ENCODE peak calls at places on chromosome 14, in four cellular contexts. One of them, this sample, is unnamed.

GRCh38 chr14:41605550-41606248 is 977 bp upstream of the LRFN5 start:
- DNase-seq in H1: peak
- DNase-seq in mesenchymal stem cell: peak
- DNase-seq in H9: peak
- DNase-seq in this sample: peak

GRCh38 chr14:89507521-89507920 is 90.5 kb upstream of the FOXN3 start:
- DNase-seq in H1: no peak
- DNase-seq in mesenchymal stem cell: peak
- DNase-seq in H9: no peak
- DNase-seq in this sample: peak

GRCh38 chr14:37899365-37899764 is 303.9 kb downstream of the TTC6 start:
- DNase-seq in H1: no peak
- DNase-seq in mesenchymal stem cell: no peak
- DNase-seq in H9: no peak
- DNase-seq in this sample: no peak

GRCh38 chr14:96253140-96253539 is 2.9 kb upstream of the BDKRB1 start:
- DNase-seq in H1: no peak
- DNase-seq in mesenchymal stem cell: peak
- DNase-seq in H9: peak
- DNase-seq in this sample: peak

GRCh38 chr14:100893228-100893601 is 10.3 kb downstream of the RTL1 start:
- DNase-seq in H1: no peak
- DNase-seq in mesenchymal stem cell: no peak
- DNase-seq in H9: peak
- DNase-seq in this sample: no peak

GRCh38 chr14:79417961-79418360 is 793.3 kb downstream of the DIO2 start:
- DNase-seq in H1: no peak
- DNase-seq in mesenchymal stem cell: no peak
- DNase-seq in H9: no peak
- DNase-seq in this sample: peak

GRCh38 chr14:76937181-76938091 is 91.1 kb downstream of the IRF2BPL start:
- DNase-seq in H1: no peak
- DNase-seq in mesenchymal stem cell: peak
- DNase-seq in H9: no peak
- DNase-seq in this sample: peak

GRCh38 chr14:28761438-28762289 is 4.9 kb upstream of the FOXG1 start:
- DNase-seq in H1: no peak
- DNase-seq in mesenchymal stem cell: no peak
- DNase-seq in H9: no peak
- DNase-seq in this sample: no peak

GRCh38 chr14:100530270-100531072 is 56.7 kb downstream of the BEGAIN start:
- DNase-seq in H1: no peak
- DNase-seq in mesenchymal stem cell: no peak
- DNase-seq in H9: no peak
- DNase-seq in this sample: no peak

GRCh38 chr14:86217523-86217922 is 687.6 kb downstream of the FLRT2 start:
- DNase-seq in H1: no peak
- DNase-seq in mesenchymal stem cell: no peak
- DNase-seq in H9: peak
- DNase-seq in this sample: no peak

GRCh38 chr14:70702154-70702553 is 60.4 kb downstream of the TTC9 start:
- DNase-seq in H1: no peak
- DNase-seq in mesenchymal stem cell: no peak
- DNase-seq in H9: no peak
- DNase-seq in this sample: no peak

GRCh38 chr14:24080142-24080530 is 8.8 kb downstream of the CPNE6 start:
- DNase-seq in H1: no peak
- DNase-seq in mesenchymal stem cell: no peak
- DNase-seq in H9: no peak
- DNase-seq in this sample: no peak

GRCh38 chr14:60654303-60654925 is 5.1 kb upstream of the SIX1 start:
- DNase-seq in H1: no peak
- DNase-seq in mesenchymal stem cell: no peak
- DNase-seq in H9: no peak
- DNase-seq in this sample: peak

GRCh38 chr14:64758025-64758521 is 53.8 kb downstream of the PLEKHG3 start:
- DNase-seq in H1: no peak
- DNase-seq in mesenchymal stem cell: peak
- DNase-seq in H9: no peak
- DNase-seq in this sample: peak

GRCh38 chr14:95515523-95516517 is 630 bp downstream of the SYNE3 start:
- DNase-seq in H1: peak
- DNase-seq in mesenchymal stem cell: peak
- DNase-seq in H9: peak
- DNase-seq in this sample: peak

GRCh38 chr14:73759183-73759713 is 45.1 kb upstream of the PNMA1 start:
- DNase-seq in H1: no peak
- DNase-seq in mesenchymal stem cell: peak
- DNase-seq in H9: no peak
- DNase-seq in this sample: peak

GRCh38 chr14:36505193-36505815 is 14.7 kb downstream of the NKX2-1 start:
- DNase-seq in H1: no peak
- DNase-seq in mesenchymal stem cell: no peak
- DNase-seq in H9: peak
- DNase-seq in this sample: no peak

DNA sequence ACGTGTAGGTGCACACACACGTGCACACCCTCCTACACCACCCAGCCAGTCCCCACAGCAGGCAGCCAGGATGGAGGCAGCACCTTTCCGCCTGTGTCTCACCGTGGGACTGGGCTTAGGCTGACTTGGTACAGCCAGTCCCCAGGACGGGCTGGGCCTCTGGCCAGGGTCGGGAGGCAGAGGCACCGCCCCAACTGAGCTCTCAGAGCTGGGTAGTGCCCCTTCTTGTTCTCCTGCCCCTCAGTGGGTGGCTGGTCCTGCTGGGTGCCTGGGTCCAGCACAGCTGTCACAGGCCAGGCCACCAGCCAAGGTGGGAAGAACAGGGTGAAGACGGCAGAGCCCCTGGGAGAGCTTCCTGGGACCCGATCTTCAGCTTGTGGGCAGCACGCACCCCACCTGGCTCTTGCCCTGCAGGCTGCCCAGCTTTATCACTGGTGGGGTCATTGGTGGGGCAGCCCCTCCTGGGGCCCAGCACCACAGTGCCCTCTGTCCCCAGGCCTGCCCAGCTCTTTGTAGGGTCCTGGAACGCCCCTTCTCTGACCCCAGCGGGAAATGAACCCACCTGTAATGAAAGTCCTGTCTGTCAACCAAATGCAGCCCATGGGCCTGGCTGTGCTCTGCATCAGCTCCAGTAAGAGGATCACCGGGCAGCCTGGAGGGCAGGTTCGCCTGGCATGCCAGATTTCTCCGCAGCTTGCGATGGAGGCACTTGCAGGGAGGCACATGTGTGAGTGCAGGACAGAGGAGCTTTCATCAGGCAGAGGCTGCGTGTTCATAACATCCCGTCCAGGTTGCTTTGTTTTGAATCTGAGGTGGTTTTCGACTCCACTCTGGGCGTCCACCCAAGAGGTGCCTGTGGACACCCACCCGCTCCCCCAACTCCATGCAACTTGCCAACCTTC is 14.7 kb downstream of the CDCA4 start:
- DNase-seq in H1: no peak
- DNase-seq in mesenchymal stem cell: no peak
- DNase-seq in H9: no peak
- DNase-seq in this sample: no peak
- H3K23ac ChIP-seq in H1: no peak
- H3K23ac ChIP-seq in mesenchymal stem cell: peak
- H3K23ac ChIP-seq in H9: no peak
- H3K23ac ChIP-seq in this sample: no peak

GRCh38 chr14:58297762-58298476 is 436 bp upstream of the ARID4A start:
- DNase-seq in H1: peak
- DNase-seq in mesenchymal stem cell: peak
- DNase-seq in H9: peak
- DNase-seq in this sample: peak

GRCh38 chr14:58299665-58300202 is 1.4 kb downstream of the ARID4A start:
- DNase-seq in H1: no peak
- DNase-seq in mesenchymal stem cell: peak
- DNase-seq in H9: no peak
- DNase-seq in this sample: no peak

GRCh38 chr14:58297412-58297761 is 968 bp upstream of the ARID4A start:
- DNase-seq in H1: no peak
- DNase-seq in mesenchymal stem cell: peak
- DNase-seq in H9: no peak
- DNase-seq in this sample: no peak

GRCh38 chr14:58298880-58299664 is 717 bp downstream of the ARID4A start:
- DNase-seq in H1: peak
- DNase-seq in mesenchymal stem cell: no peak
- DNase-seq in H9: peak
- DNase-seq in this sample: no peak

GRCh38 chr14:58298477-58298879 is at the start of gene ARID4A:
- DNase-seq in H1: peak
- DNase-seq in mesenchymal stem cell: no peak
- DNase-seq in H9: no peak
- DNase-seq in this sample: no peak
- H3K23ac ChIP-seq in H1: no peak
- H3K23ac ChIP-seq in mesenchymal stem cell: peak
- H3K23ac ChIP-seq in H9: no peak
- H3K23ac ChIP-seq in this sample: peak

GRCh38 chr14:67674139-67674479 is 323 bp downstream of the VTI1B start:
- DNase-seq in H1: peak
- DNase-seq in mesenchymal stem cell: peak
- DNase-seq in H9: peak
- DNase-seq in this sample: peak
- H3K23ac ChIP-seq in H1: no peak
- H3K23ac ChIP-seq in mesenchymal stem cell: peak
- H3K23ac ChIP-seq in H9: no peak
- H3K23ac ChIP-seq in this sample: no peak

GRCh38 chr14:103624860-103625259 is 4.2 kb upstream of the KLC1 start:
- DNase-seq in H1: no peak
- DNase-seq in mesenchymal stem cell: peak
- DNase-seq in H9: peak
- DNase-seq in this sample: peak
- H3K23ac ChIP-seq in H1: no peak
- H3K23ac ChIP-seq in mesenchymal stem cell: peak
- H3K23ac ChIP-seq in H9: no peak
- H3K23ac ChIP-seq in this sample: no peak

GRCh38 chr14:21093018-21093417 is 5.4 kb downstream of the ZNF219 start:
- DNase-seq in H1: no peak
- DNase-seq in mesenchymal stem cell: no peak
- DNase-seq in H9: no peak
- DNase-seq in this sample: no peak
- H3K23ac ChIP-seq in H1: no peak
- H3K23ac ChIP-seq in mesenchymal stem cell: no peak
- H3K23ac ChIP-seq in H9: no peak
- H3K23ac ChIP-seq in this sample: no peak

DNA sequence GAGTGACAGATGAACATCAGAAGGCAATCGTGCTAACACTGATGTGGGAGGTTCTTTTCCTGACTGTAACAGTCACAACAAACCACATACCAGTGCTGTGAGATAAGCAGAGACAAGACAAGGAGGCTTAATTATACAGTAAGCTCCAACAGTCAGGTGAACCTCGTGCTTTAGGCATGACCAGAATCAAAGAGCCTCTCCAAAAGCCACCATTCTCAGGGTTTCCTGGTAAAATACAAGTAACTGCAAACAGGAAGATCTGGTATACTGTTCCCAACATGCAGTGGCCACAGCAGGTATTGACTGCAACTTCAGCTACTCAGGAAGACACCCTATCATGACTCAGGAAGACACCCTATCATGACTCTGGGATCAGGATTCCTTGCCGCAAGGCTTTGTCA is 47.3 kb upstream of the GTF2A1 start:
- DNase-seq in H1: no peak
- DNase-seq in mesenchymal stem cell: peak
- DNase-seq in H9: no peak
- DNase-seq in this sample: peak
- H3K23ac ChIP-seq in H1: no peak
- H3K23ac ChIP-seq in mesenchymal stem cell: no peak
- H3K23ac ChIP-seq in H9: no peak
- H3K23ac ChIP-seq in this sample: no peak

DNA sequence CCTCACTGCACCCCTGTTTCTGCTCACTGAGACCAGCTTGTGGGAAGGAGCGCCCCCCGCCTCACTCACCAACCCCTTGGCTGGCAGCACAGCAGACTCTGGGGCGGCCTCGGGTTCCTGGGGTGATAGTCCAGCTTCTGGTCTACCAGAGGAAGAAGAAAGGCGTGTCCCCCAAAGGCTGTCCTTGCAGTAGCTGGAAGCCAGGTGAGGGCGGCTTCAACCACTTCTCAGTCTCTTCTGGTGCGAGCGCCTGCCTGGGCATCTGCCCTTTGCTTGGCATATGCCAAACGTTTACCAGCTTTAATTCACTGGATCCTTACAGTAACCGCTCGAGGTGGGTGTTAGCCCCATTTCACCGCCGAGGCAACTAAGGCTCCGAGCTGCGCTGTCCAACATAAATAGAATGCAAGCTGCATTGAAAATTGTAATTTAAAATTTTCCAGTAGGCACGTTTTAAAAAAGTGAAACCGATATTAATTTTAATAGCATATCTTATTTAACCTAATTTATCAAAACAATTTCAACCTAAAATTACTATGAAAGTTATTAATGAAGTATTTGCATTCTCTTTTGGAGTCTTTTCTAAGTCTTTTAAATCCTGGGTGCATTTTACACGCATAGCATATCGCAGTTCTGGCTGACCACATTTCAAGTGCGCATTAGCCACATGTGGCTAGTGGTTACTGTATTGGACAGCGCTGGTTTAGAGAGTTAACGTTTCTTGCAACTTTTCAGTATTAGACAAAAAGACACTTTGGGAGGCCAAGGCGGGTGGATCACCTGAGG is 872 bp downstream of the FAM177A1 start:
- DNase-seq in H1: no peak
- DNase-seq in mesenchymal stem cell: peak
- DNase-seq in H9: no peak
- DNase-seq in this sample: peak
- H3K23ac ChIP-seq in H1: no peak
- H3K23ac ChIP-seq in mesenchymal stem cell: peak
- H3K23ac ChIP-seq in H9: no peak
- H3K23ac ChIP-seq in this sample: peak

DNA sequence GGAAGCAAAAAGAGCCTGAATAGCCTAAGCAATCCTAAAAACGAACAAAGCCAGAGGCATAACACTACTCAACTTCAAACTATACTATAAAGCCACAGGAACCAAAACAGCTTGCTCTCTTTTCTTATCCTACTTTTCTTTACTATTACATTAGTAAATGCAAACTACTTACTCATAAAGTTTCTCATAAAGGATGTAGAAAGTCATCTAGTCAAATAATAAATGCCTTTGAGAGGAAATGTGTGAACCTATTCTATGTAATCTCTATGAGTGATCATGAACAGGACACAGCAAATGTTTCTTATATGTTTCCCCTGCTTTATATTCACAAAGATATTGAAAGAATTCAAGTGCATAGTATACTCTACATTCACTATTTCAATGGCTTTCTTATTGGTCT is 176.9 kb upstream of the MDGA2 start:
- DNase-seq in H1: no peak
- DNase-seq in mesenchymal stem cell: no peak
- DNase-seq in H9: no peak
- DNase-seq in this sample: no peak
- H3K23ac ChIP-seq in H1: no peak
- H3K23ac ChIP-seq in mesenchymal stem cell: no peak
- H3K23ac ChIP-seq in H9: no peak
- H3K23ac ChIP-seq in this sample: no peak

This sample was measured in IMR-90.